ENCODE peak calls at places on chromosomes 5 and 9, in nine cellular contexts. S is mesendoderm; B is WERI-Rb-1; A is adrenal gland; O is IMR-90; Y is CD4-positive, alpha-beta T cell; Q is MM.1S; V is uterus; M is heart right ventricle. D is an unnamed sample.

GRCh38 chr5:72612810-72613209 is 105.6 kb upstream of the ZNF366 start:
- DNase-seq in V (no peak), Q (no peak), A (no peak), Y (no peak), S (no peak), M (no peak), O (peak; percentile 25), B (no peak), D (no peak)

GRCh38 chr5:58710871-58711270 is 128.0 kb downstream of the RAB3C start:
- DNase-seq in Q (no peak), B (no peak), S (no peak), V (no peak), Y (no peak), O (no peak), M (no peak), A (no peak), D (no peak)

GRCh38 chr5:75281716-75282465 is 45.2 kb upstream of the ANKRD31 start:
- DNase-seq in B (no peak), S (peak; percentile 58), M (no peak), Q (no peak), V (no peak), O (peak; percentile 4), A (peak; percentile 30), Y (no peak), D (no peak)

GRCh38 chr5:81247441-81247972 is 14.4 kb downstream of the CKMT2 start:
- DNase-seq in Q (no peak), S (peak; percentile 45), Y (no peak), O (peak; percentile 66), V (no peak), B (no peak), A (no peak), M (no peak), D (peak; percentile 7)

GRCh38 chr5:1821862-1822261 is 20.7 kb downstream of the NDUFS6 start:
- DNase-seq in Y (no peak), B (no peak), A (no peak), V (no peak), S (no peak), Q (no peak), O (no peak), M (no peak), D (no peak)

GRCh38 chr5:170503970-170504525 is at the start of gene KCNIP1:
- DNase-seq in Y (no peak), V (no peak), O (no peak), Q (no peak), B (no peak), A (peak; percentile 38), M (no peak), S (peak; percentile 48), D (no peak)

GRCh38 chr9:136439550-136440408 is at the start of gene INPP5E:
- DNase-seq in Y (peak; percentile 80), A (peak; percentile 73), Q (peak; percentile 75), S (peak; percentile 74), V (peak; percentile 48), B (peak; percentile 78), M (peak; percentile 85), O (peak; percentile 56), D (peak; percentile 58)

GRCh38 chr9:122444366-122444765 is 33.4 kb downstream of the OR1J1 start:
- DNase-seq in B (no peak), A (no peak), Y (no peak), V (no peak), Q (no peak), O (peak; percentile 84), M (no peak), S (no peak), D (no peak)

GRCh38 chr9:33791117-33791516 is 4.2 kb upstream of the PRSS3 start:
- DNase-seq in B (no peak), M (no peak), V (no peak), Y (no peak), S (no peak), A (peak; percentile 36), O (peak; percentile 69), Q (no peak), D (peak; percentile 33)

GRCh38 chr9:34983209-34983608 is 6.3 kb upstream of the DNAJB5 start:
- DNase-seq in Q (peak; percentile 31), S (no peak), Y (no peak), V (no peak), B (no peak), M (no peak), A (no peak), O (no peak), D (no peak)

GRCh38 chr5:68242743-68243142 is 27.2 kb downstream of the PIK3R1 start:
- DNase-seq in A (no peak), Q (no peak), B (no peak), V (no peak), M (no peak), Y (no peak), O (peak; percentile 65), S (no peak), D (no peak)

DNA sequence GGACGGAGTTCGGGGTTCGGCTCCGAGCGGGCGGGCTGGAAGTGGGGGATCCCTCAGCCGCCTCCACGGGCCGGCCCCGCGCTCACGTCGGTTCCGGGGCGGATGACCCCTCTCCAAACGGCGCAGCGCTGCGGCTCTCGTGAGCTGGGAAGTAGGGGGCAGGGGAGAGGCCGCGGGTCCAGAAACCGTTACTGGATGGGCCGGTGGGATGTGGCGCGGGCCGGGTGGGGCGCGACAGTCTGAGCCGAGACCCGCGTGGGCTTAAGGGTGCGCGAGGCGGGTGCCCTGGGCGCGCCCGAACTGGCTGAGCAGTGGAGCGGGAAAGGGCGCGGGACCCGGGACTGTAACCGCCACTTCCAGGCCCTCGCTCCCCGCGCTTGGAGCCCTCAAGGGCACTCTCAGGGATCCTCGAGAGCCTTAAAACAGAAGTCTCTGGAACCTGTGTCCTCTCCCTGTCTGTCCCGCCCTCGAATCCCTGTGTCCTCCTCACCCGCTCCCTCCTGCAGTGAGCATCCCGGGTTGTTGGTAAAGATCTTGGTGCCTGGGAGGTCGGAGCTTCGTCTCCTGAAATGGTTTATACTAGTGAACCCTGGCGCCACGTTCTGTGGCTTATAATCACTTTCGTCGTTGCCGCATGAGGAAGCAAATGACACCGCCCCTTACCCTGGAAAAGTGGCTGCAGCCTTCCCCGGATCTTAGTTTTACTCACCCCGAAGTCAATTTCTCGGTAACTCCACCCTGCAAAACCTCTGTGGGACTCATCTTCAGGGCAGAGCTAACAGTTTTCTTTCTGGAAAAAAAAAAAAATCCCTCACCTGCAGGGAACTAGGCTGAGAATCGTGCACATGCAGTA is 571 bp upstream of the MARCHF11 start:
- DNase-seq in Y (no peak), A (no peak), M (no peak), V (no peak), S (peak; percentile 39), Q (no peak), O (no peak), B (peak; percentile 19), D (no peak)
- H3K27me3 ChIP-seq in Y (peaks cover 46% of the 10 kb centered on the region), A (peaks cover 23% of the 10 kb centered on the region), M (peaks cover 54% of the 10 kb centered on the region), V (no peaks in the 10 kb centered on the region), S (peaks cover 11% of the 10 kb centered on the region), Q (no peaks in the 10 kb centered on the region), O (peaks cover 16% of the 10 kb centered on the region), B (no peaks in the 10 kb centered on the region), D (peaks cover 10% of the 10 kb centered on the region)

GRCh38 chr9:36878161-36878560 is 155.9 kb downstream of the PAX5 start:
- DNase-seq in V (no peak), A (no peak), S (no peak), O (no peak), Y (no peak), M (no peak), Q (no peak), B (no peak), D (no peak)
- H3K27me3 ChIP-seq in V (no peaks in the 10 kb centered on the region), A (no peaks in the 10 kb centered on the region), S (no peaks in the 10 kb centered on the region), O (peaks cover 49% of the 10 kb centered on the region), Y (no peaks in the 10 kb centered on the region), M (peaks cover 35% of the 10 kb centered on the region), Q (no peaks in the 10 kb centered on the region), B (no peaks in the 10 kb centered on the region), D (no peaks in the 10 kb centered on the region)

GRCh38 chr5:3602713-3603502 is 7.3 kb downstream of the IRX1 start:
- DNase-seq in S (peak; percentile 64), A (no peak), Q (no peak), O (no peak), B (peak; percentile 63), V (no peak), M (peak; percentile 52), Y (no peak), D (peak; percentile 5)

GRCh38 chr5:3604501-3604900 is 8.9 kb downstream of the IRX1 start:
- DNase-seq in Q (no peak), S (no peak), B (no peak), V (no peak), O (no peak), A (no peak), M (no peak), Y (no peak), D (no peak)

GRCh38 chr5:3601060-3601710 is 5.6 kb downstream of the IRX1 start:
- DNase-seq in V (no peak), Y (no peak), M (no peak), B (no peak), O (no peak), A (no peak), S (no peak), Q (no peak), D (no peak)

GRCh38 chr5:3600106-3600997 is 4.7 kb downstream of the IRX1 start:
- DNase-seq in O (no peak), M (no peak), V (no peak), S (peak; percentile 78), A (no peak), Y (no peak), Q (no peak), B (peak; percentile 33), D (no peak)

DNA sequence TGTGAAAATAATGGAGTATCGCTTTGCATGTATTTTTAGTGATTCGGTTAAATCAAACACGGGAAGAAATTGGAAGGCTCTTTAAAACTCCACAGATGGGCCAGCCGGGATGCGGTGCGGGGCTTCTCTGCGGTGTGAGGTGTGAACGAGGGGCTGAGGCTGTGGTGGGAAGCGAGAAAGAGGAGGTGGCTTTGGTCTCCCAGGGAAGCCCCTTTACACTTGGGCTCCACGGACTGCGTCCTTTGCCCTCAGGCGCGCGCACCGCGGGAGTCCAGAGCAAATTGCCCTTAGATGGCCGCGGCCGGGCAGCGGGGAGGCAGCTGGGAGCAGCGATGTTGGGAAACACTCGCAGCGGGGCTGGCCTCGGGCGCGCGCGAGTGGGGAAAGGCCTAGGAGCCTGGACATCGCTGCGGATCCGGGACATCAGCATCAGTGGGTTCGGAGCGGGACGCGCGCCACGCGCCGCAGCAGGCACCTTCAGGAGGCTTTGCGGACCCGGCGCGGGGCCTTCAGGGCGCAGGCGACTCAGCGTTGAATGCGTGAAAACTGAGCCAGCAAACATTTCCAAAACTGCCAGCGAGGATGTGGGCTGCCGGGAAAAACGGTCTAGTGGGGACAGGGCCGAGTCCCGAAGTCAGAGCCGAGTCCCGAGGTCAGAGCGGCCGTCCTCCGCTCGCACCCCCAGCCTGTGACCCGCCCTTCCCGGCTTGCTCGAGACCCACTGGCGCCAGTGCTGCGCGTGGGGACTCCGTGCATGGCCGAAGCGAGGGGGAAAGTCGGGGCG is 6.5 kb downstream of the IRX1 start:
- DNase-seq in S (peak; percentile 19), B (peak; percentile 12), M (no peak), A (no peak), Y (no peak), V (no peak), O (no peak), Q (no peak), D (no peak)
- H3K27me3 ChIP-seq in S (peaks cover 54% of the 10 kb centered on the region), B (peaks cover 100% of the 10 kb centered on the region), M (peaks cover 97% of the 10 kb centered on the region), A (peaks cover 76% of the 10 kb centered on the region), Y (peaks cover 80% of the 10 kb centered on the region), V (no peaks in the 10 kb centered on the region), O (peaks cover 45% of the 10 kb centered on the region), Q (no peaks in the 10 kb centered on the region), D (peaks cover 19% of the 10 kb centered on the region)

DNA sequence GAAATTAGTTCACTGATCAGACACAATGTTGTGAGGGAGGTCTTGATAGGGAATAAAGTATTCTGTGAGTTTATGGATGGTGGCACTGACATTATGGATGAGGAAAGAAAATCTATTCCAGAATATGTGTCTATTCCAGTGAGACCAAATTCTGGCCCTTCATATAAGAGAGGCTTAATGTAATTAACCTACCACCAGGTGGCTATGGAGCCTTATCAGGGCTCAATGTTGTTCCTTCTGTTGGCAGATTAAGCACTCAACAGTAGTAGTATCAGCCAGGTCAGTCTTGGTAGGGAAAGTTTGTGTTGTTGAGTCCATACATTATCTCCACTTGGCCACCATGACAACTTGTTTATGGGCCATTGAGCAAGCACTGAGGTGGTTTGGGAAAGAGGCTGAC is 41.7 kb upstream of the BARX1 start:
- DNase-seq in O (no peak), S (peak; percentile 14), M (no peak), Q (no peak), V (no peak), B (peak; percentile 26), A (no peak), Y (no peak), D (no peak)
- H3K27me3 ChIP-seq in O (peaks cover 1% of the 10 kb centered on the region), S (no peaks in the 10 kb centered on the region), M (no peaks in the 10 kb centered on the region), Q (no peaks in the 10 kb centered on the region), V (no peaks in the 10 kb centered on the region), B (no peaks in the 10 kb centered on the region), A (no peaks in the 10 kb centered on the region), Y (no peaks in the 10 kb centered on the region), D (no peaks in the 10 kb centered on the region)